ENCODE peak calls at places on chromosome 11, in six cellular contexts. B is hippocampal formation; M is GM20000; Z is GM03348; F is activated CD4-positive, alpha-beta T cell treated with anti-CD3 and anti-CD28 coated beads, Interleukin-2, amount 50 U/mL, for 48 hours; J is NCI-H1048. G is an unnamed sample.

GRCh38 chr11:32081129-32081641 is 9.7 kb upstream of the RCN1 start:
- DNase-seq in F (no peak), M (no peak), J (no peak), B (no peak), Z (peak), G (peak)

GRCh38 chr11:123585206-123585605 is 69.2 kb downstream of the SCN3B start:
- DNase-seq in M (no peak), F (no peak), Z (no peak), B (no peak), J (no peak), G (no peak)

GRCh38 chr11:70663815-70664214 is 265.5 kb downstream of the CTTN start:
- DNase-seq in J (no peak), F (no peak), B (no peak), M (no peak), Z (no peak), G (no peak)

GRCh38 chr11:102576350-102576749 is 45.8 kb upstream of the MMP7 start:
- DNase-seq in J (no peak), M (no peak), F (no peak), B (no peak), Z (no peak), G (no peak)

GRCh38 chr11:40885257-40885947 is 574.0 kb downstream of the LRRC4C start:
- DNase-seq in M (no peak), J (no peak), B (no peak), Z (no peak), F (no peak), G (no peak)

GRCh38 chr11:125055107-125055715 is 7.9 kb upstream of the SLC37A2 start:
- DNase-seq in J (no peak), F (no peak), B (no peak), M (no peak), Z (no peak), G (no peak)

GRCh38 chr11:69540118-69541000 is 58.9 kb downstream of the LINC01488 start:
- DNase-seq in J (no peak), B (peak), Z (peak), F (no peak), M (no peak), G (no peak)

GRCh38 chr11:126416542-126417090 is 61.1 kb downstream of the ST3GAL4 start:
- DNase-seq in B (peak), J (peak), F (peak), M (peak), Z (peak), G (peak)

GRCh38 chr11:61334434-61335354 is 1.7 kb downstream of the TKFC start:
- DNase-seq in B (no peak), M (no peak), J (no peak), F (no peak), Z (no peak), G (no peak)

GRCh38 chr11:62599909-62600308 is 1.8 kb downstream of the MTA2 start:
- DNase-seq in B (no peak), F (no peak), Z (no peak), M (no peak), J (no peak), G (no peak)

GRCh38 chr11:114977596-114977995 is 299.3 kb downstream of the NXPE2 start:
- DNase-seq in Z (no peak), F (no peak), B (no peak), M (no peak), J (no peak), G (no peak)

GRCh38 chr11:22711212-22711770 is 44.9 kb downstream of the GAS2 start:
- DNase-seq in Z (no peak), M (no peak), B (no peak), F (no peak), J (no peak), G (no peak)

GRCh38 chr11:76025068-76025467 is 181.2 kb downstream of the WNT11 start:
- DNase-seq in J (no peak), B (no peak), Z (peak), F (no peak), M (no peak), G (peak)